ENCODE peak calls at places on chromosomes 6 and 20, in five cellular contexts. B is adipocyte; Z is AG04449; D is GDM1; J is activated T-helper 1 cell treated with anti-CD3 and anti-CD28 coated beads, Interleukin-2, amount 50 U/mL, for 16 hours. Q is an unnamed sample.

GRCh38 chr6:146545608-146546007 is 2.0 kb downstream of the RAB32 start:
- DNase-seq in B (peak), D (no peak), J (no peak), Z (no peak), Q (no peak)

GRCh38 chr6:163513570-163514166 is 99.2 kb downstream of the QKI start:
- DNase-seq in D (no peak), B (no peak), Z (no peak), J (no peak), Q (peak)

GRCh38 chr20:41380551-41381262 is 14.1 kb upstream of the EMILIN3 start:
- DNase-seq in J (no peak), Z (no peak), B (no peak), D (no peak), Q (no peak)

GRCh38 chr6:108565893-108566292 is 5.2 kb downstream of the FOXO3 start:
- DNase-seq in Z (no peak), B (peak), J (no peak), D (peak), Q (peak)

GRCh38 chr20:61426361-61426760 is 174.3 kb downstream of the CDH4 start:
- DNase-seq in J (no peak), B (no peak), D (no peak), Z (no peak), Q (no peak)

GRCh38 chr20:52494244-52494643 is 302.7 kb upstream of the ZFP64 start:
- DNase-seq in J (peak), D (no peak), B (peak), Z (peak), Q (no peak)

GRCh38 chr6:126720326-126720725 is 380.4 kb downstream of the CENPW start:
- DNase-seq in D (no peak), B (peak), J (no peak), Z (no peak), Q (no peak)

GRCh38 chr6:144745434-144745833 is 460.3 kb downstream of the UTRN start:
- DNase-seq in B (no peak), D (no peak), Z (no peak), J (no peak), Q (no peak)

GRCh38 chr6:8219352-8219943 is 117.1 kb upstream of the EEF1E1 start:
- DNase-seq in B (peak), J (no peak), Z (no peak), D (peak), Q (peak)

GRCh38 chr20:49392745-49393144 is 89.7 kb downstream of the KCNB1 start:
- DNase-seq in B (no peak), J (no peak), Z (no peak), D (no peak), Q (peak)

GRCh38 chr20:47354710-47355488 is 1.6 kb downstream of the ZMYND8 start:
- DNase-seq in Z (no peak), D (no peak), B (peak), J (no peak), Q (no peak)

GRCh38 chr20:9301129-9302072 is 213.0 kb upstream of the LAMP5 start:
- DNase-seq in D (no peak), J (no peak), Z (no peak), B (peak), Q (peak)

GRCh38 chr6:79089552-79090404 is 11.7 kb upstream of the PHIP start:
- DNase-seq in B (no peak), D (no peak), J (no peak), Z (no peak), Q (no peak)

GRCh38 chr20:62816879-62817873 is at the start of gene COL9A3:
- DNase-seq in B (peak), Z (no peak), D (no peak), J (no peak), Q (no peak)

GRCh38 chr20:6122111-6122872 is 538 bp downstream of the FERMT1 start:
- DNase-seq in J (no peak), B (peak), Z (no peak), D (no peak), Q (peak)

GRCh38 chr20:33889312-33889711 is 78.2 kb downstream of the CHMP4B start:
- DNase-seq in B (no peak), Z (no peak), J (no peak), D (no peak), Q (no peak)

GRCh38 chr6:136085370-136086115 is 164.6 kb downstream of the MTFR2 start:
- DNase-seq in Z (no peak), B (no peak), D (no peak), J (no peak), Q (no peak)

GRCh38 chr6:46876126-46876525 is 45.6 kb downstream of the ADGRF5 start:
- DNase-seq in B (no peak), J (no peak), D (peak), Z (no peak), Q (peak)

GRCh38 chr6:54784021-54784420 is 62.5 kb upstream of the FAM83B start:
- DNase-seq in D (no peak), Z (no peak), J (no peak), B (no peak), Q (no peak)

GRCh38 chr6:79764758-79765157 is 133.6 kb downstream of the SH3BGRL2 start:
- DNase-seq in D (no peak), B (no peak), J (no peak), Z (no peak), Q (no peak)